ENCODE peak calls at places on chromosomes 4 and X, in ten cellular contexts. M is smooth muscle cell of the brain vasculature; N is stimulated activated CD4-positive, alpha-beta T cell treated with anti-CD3 and anti-CD28 coated beads, Interleukin-4, amount 100 ng/mL, for 1 hour; L is stimulated activated naive CD8-positive, alpha-beta T cell treated with anti-CD3 and anti-CD28 coated beads, Interleukin-15, Interleukin-2, amounts not matched to agents 100 U/mL and 50 U/mL, for 24 hours; R is activated T-cell treated with anti-CD3 and anti-CD28 coated beads for 1 hour; E is hippocampal formation; S is AG08396; U is HCEC 1CT; H is activated T-helper 1 cell treated with anti-CD3 and anti-CD28 coated beads, Interleukin-2, amount 50 U/mL, for 16 hours; A is NCI-H1092. O is an unnamed sample.
A peak's percentile ranks its signal among the peaks of the same experiment; 100 is the strongest.

GRCh38 chr4:106358899-106359298 is 9.7 kb downstream of the GIMD1 start:
- DNase-seq in M (no peak), N (no peak), L (no peak), R (no peak), E (no peak), S (peak; percentile 11), U (peak; percentile 78), H (no peak), A (no peak), O (no peak)

GRCh38 chrX:49043220-49043986 is at the start of gene TFE3:
- DNase-seq in M (peak; percentile 95), N (peak; percentile 91), L (peak; percentile 92), R (peak; percentile 89), E (peak; percentile 96), S (peak; percentile 91), U (peak; percentile 94), H (peak; percentile 88), A (peak; percentile 99), O (peak; percentile 84)

GRCh38 chrX:49999048-49999447 is 76.7 kb downstream of the CLCN5 start:
- DNase-seq in M (no peak), N (no peak), L (no peak), R (no peak), E (no peak), S (no peak), U (no peak), H (no peak), A (no peak), O (no peak)

GRCh38 chrX:19592952-19593351 is 77.6 kb upstream of the MAP3K15 start:
- DNase-seq in M (no peak), N (no peak), L (no peak), R (no peak), E (no peak), S (no peak), U (no peak), H (no peak), A (no peak), O (no peak)

GRCh38 chrX:81202989-81203388 is 1.1 kb downstream of the SH3BGRL start:
- DNase-seq in M (no peak), N (no peak), L (no peak), R (no peak), E (no peak), S (no peak), U (no peak), H (no peak), A (no peak), O (no peak)

GRCh38 chr4:56464581-56464980 is 2.8 kb upstream of the SRP72 start:
- DNase-seq in M (no peak), N (no peak), L (no peak), R (no peak), E (no peak), S (no peak), U (no peak), H (no peak), A (no peak), O (no peak)

GRCh38 chrX:97672138-97672537 is 788.4 kb downstream of the RPA4 start:
- DNase-seq in M (no peak), N (no peak), L (no peak), R (no peak), E (no peak), S (no peak), U (no peak), H (no peak), A (peak; percentile 49), O (no peak)

GRCh38 chr4:106287353-106287969 is 28.5 kb downstream of the TBCK start:
- DNase-seq in M (peak; percentile 87), N (no peak), L (no peak), R (no peak), E (no peak), S (peak; percentile 48), U (peak; percentile 82), H (no peak), A (no peak), O (no peak)

GRCh38 chr4:13966241-13967195 is 339.0 kb upstream of the BOD1L1 start:
- DNase-seq in M (peak; percentile 53), N (no peak), L (no peak), R (no peak), E (no peak), S (peak; percentile 65), U (peak; percentile 92), H (no peak), A (no peak), O (no peak)

GRCh38 chr4:177974461-177974860 is 532.2 kb upstream of the AGA start:
- DNase-seq in M (no peak), N (no peak), L (no peak), R (no peak), E (no peak), S (no peak), U (no peak), H (no peak), A (no peak), O (no peak)

GRCh38 chr4:100317032-100317864 is 127.0 kb upstream of the DDIT4L start:
- DNase-seq in M (no peak), N (no peak), L (no peak), R (no peak), E (peak; percentile 37), S (no peak), U (no peak), H (no peak), A (no peak), O (no peak)

GRCh38 chr4:26321326-26322276 is 787 bp downstream of the RBPJ start:
- DNase-seq in M (no peak), N (peak; percentile 32), L (peak; percentile 38), R (peak; percentile 16), E (no peak), S (no peak), U (no peak), H (peak; percentile 9), A (no peak), O (peak; percentile 22)

GRCh38 chr4:122673252-122673651 is 52.4 kb upstream of the IL21 start:
- DNase-seq in M (no peak), N (no peak), L (no peak), R (no peak), E (no peak), S (no peak), U (no peak), H (no peak), A (no peak), O (no peak)

GRCh38 chr4:32748498-32748897 is 2028.3 kb downstream of the PCDH7 start:
- DNase-seq in M (no peak), N (no peak), L (no peak), R (no peak), E (no peak), S (no peak), U (no peak), H (no peak), A (no peak), O (no peak)

GRCh38 chrX:75038925-75039324 is 113.7 kb upstream of the NEXMIF start:
- DNase-seq in M (no peak), N (no peak), L (peak; percentile 6), R (no peak), E (no peak), S (peak; percentile 3), U (peak; percentile 20), H (no peak), A (no peak), O (no peak)

GRCh38 chrX:150680974-150681373 is 12.2 kb upstream of the MTMR1 start:
- DNase-seq in M (no peak), N (no peak), L (no peak), R (no peak), E (no peak), S (no peak), U (peak; percentile 16), H (no peak), A (peak; percentile 22), O (no peak)

GRCh38 chrX:137748827-137749226 is 182.9 kb downstream of the ZIC3 start:
- DNase-seq in M (no peak), N (no peak), L (no peak), R (no peak), E (no peak), S (no peak), U (no peak), H (no peak), A (peak; percentile 33), O (no peak)

GRCh38 chr4:1033840-1034551 is 22.6 kb downstream of the FGFRL1 start:
- DNase-seq in M (no peak), N (no peak), L (no peak), R (no peak), E (peak; percentile 47), S (peak; percentile 85), U (peak; percentile 7), H (no peak), A (no peak), O (no peak)

GRCh38 chrX:10897768-10898167 is 213.4 kb upstream of the HCCS start:
- DNase-seq in M (no peak), N (no peak), L (no peak), R (no peak), E (no peak), S (no peak), U (no peak), H (no peak), A (no peak), O (no peak)

GRCh38 chrX:8672176-8672575 is 59.8 kb downstream of the ANOS1 start:
- DNase-seq in M (no peak), N (no peak), L (no peak), R (no peak), E (no peak), S (no peak), U (no peak), H (no peak), A (no peak), O (no peak)

GRCh38 chrX:31038585-31039326 is 33.1 kb downstream of the FTHL17 start:
- DNase-seq in M (no peak), N (peak; percentile 5), L (peak; percentile 17), R (no peak), E (peak; percentile 33), S (peak; percentile 24), U (peak; percentile 1), H (no peak), A (no peak), O (no peak)

O was measured in T-helper 9 cell.